ENCODE peak calls at places on chromosomes 6 and 20, in six cellular contexts. I is IMR-90, O is HCT116, C is K562, R is H1, U is GM12878. L is an unnamed sample.

GRCh38 chr6:140736227-140736626 is 1361.8 kb upstream of the CITED2 start:
- DNase-seq in I (no peak), O (no peak), C (no peak), R (no peak), U (no peak), L (no peak)

GRCh38 chr6:147372806-147373205 is 135.7 kb upstream of the SAMD5 start:
- DNase-seq in I (no peak), O (no peak), C (no peak), R (no peak), U (no peak), L (no peak)

GRCh38 chr20:41424546-41424945 is 57.9 kb upstream of the EMILIN3 start:
- DNase-seq in I (peak; percentile 13), O (no peak), C (no peak), R (no peak), U (no peak), L (no peak)

GRCh38 chr20:31542201-31542842 is 28.1 kb downstream of the HM13 start:
- DNase-seq in I (no peak), O (no peak), C (no peak), R (no peak), U (no peak), L (no peak)

GRCh38 chr6:10184408-10185187 is 230.3 kb downstream of the TFAP2A start:
- DNase-seq in I (no peak), O (no peak), C (no peak), R (no peak), U (no peak), L (no peak)

GRCh38 chr6:26065952-26066380 is 21.3 kb upstream of the HFE start:
- DNase-seq in I (peak; percentile 82), O (peak; percentile 79), C (peak; percentile 86), R (no peak), U (peak; percentile 73), L (peak; percentile 96)

GRCh38 chr6:88989215-88989614 is 25.8 kb upstream of the RNGTT start:
- DNase-seq in I (peak; percentile 6), O (peak; percentile 1), C (no peak), R (no peak), U (no peak), L (no peak)

GRCh38 chr6:44311304-44311703 is 1.8 kb downstream of the AARS2 start:
- DNase-seq in I (no peak), O (no peak), C (no peak), R (no peak), U (no peak), L (no peak)

GRCh38 chr20:52060794-52061714 is 130.5 kb downstream of the ZFP64 start:
- DNase-seq in I (no peak), O (peak; percentile 12), C (no peak), R (no peak), U (no peak), L (peak; percentile 71)

GRCh38 chr6:138654715-138655634 is 118.6 kb upstream of the CCDC28A start:
- DNase-seq in I (peak; percentile 15), O (peak; percentile 16), C (no peak), R (no peak), U (peak; percentile 50), L (no peak)

GRCh38 chr20:20932156-20932555 is 174.0 kb downstream of the LINC00237 start:
- DNase-seq in I (no peak), O (no peak), C (no peak), R (no peak), U (no peak), L (no peak)

GRCh38 chr6:36114798-36115408 is 15.4 kb upstream of the MAPK13 start:
- DNase-seq in I (no peak), O (no peak), C (no peak), R (no peak), U (peak; percentile 60), L (no peak)

GRCh38 chr6:3139090-3139903 is 18.0 kb downstream of the TUBB2A start:
- DNase-seq in I (peak; percentile 91), O (no peak), C (no peak), R (no peak), U (no peak), L (peak; percentile 98)

GRCh38 chr6:4775591-4776492 is at the start of gene CDYL:
- DNase-seq in I (peak; percentile 85), O (peak; percentile 72), C (peak; percentile 96), R (peak; percentile 47), U (no peak), L (peak; percentile 78)

GRCh38 chr20:33649201-33649631 is 12.9 kb upstream of the C20orf144 start:
- DNase-seq in I (no peak), O (no peak), C (no peak), R (no peak), U (no peak), L (no peak)

DNA sequence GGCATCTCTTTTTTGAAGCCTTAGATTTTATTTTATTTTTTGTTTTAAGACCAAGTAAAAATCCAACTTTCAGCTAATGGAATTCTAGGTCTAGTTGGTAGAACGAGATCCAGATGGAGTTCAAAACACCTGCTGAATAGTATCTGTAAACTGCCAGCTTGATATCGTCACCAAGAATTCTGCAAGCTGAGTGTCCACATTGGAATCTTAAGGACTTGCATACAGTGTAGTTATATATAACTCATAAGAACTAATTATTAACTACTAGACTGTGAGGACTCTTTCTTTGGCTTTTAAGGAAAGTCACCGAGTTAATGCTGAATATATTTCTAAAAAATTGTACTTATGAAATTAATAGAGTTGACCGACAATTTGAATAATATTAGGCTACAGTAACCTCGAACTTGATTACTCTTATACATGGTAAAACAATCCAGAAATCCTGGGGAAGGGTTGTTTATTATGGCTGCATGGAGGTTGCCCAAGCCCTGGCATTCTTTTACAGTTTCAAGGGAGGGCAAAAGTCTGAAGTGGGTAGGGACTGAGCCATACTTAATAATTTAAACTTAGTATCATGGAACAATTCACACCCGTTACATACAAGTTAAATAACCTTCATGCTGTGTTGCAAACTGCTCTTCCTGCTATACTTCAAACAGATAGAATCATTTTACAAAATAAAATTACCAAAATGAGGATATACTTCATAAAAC is 553.9 kb downstream of the PTPRT start:
- DNase-seq in I (no peak), O (no peak), C (no peak), R (no peak), U (no peak), L (no peak)
- TF ChIP-seq CEBPB in I (no peak), O (no peak), C (no peak), R (no peak), U (no peak), L (no peak)

GRCh38 chr6:155985660-155986138 is 530.1 kb upstream of the NOX3 start:
- DNase-seq in I (no peak), O (no peak), C (no peak), R (no peak), U (no peak), L (no peak)

GRCh38 chr6:155980014-155980413 is 524.4 kb upstream of the NOX3 start:
- DNase-seq in I (no peak), O (no peak), C (no peak), R (no peak), U (no peak), L (no peak)

GRCh38 chr6:155974967-155975366 is 519.3 kb upstream of the NOX3 start:
- DNase-seq in I (no peak), O (no peak), C (no peak), R (no peak), U (no peak), L (no peak)

GRCh38 chr6:155980680-155981079 is 525.0 kb upstream of the NOX3 start:
- DNase-seq in I (no peak), O (no peak), C (no peak), R (no peak), U (no peak), L (no peak)
- H3K27me3 ChIP-seq in I (no peaks in the 10 kb centered on the region), O (no peaks in the 10 kb centered on the region), C (no peaks in the 10 kb centered on the region), R (no peaks in the 10 kb centered on the region), U (no peaks in the 10 kb centered on the region), L (no peaks in the 10 kb centered on the region)

GRCh38 chr20:24673678-24674570 is 204.5 kb downstream of the SYNDIG1 start:
- DNase-seq in I (peak; percentile 75), O (no peak), C (no peak), R (no peak), U (no peak), L (no peak)
- TF ChIP-seq CEBPB in I (peak; percentile 55), O (no peak), C (no peak), R (no peak), U (no peak), L (no peak)

DNA sequence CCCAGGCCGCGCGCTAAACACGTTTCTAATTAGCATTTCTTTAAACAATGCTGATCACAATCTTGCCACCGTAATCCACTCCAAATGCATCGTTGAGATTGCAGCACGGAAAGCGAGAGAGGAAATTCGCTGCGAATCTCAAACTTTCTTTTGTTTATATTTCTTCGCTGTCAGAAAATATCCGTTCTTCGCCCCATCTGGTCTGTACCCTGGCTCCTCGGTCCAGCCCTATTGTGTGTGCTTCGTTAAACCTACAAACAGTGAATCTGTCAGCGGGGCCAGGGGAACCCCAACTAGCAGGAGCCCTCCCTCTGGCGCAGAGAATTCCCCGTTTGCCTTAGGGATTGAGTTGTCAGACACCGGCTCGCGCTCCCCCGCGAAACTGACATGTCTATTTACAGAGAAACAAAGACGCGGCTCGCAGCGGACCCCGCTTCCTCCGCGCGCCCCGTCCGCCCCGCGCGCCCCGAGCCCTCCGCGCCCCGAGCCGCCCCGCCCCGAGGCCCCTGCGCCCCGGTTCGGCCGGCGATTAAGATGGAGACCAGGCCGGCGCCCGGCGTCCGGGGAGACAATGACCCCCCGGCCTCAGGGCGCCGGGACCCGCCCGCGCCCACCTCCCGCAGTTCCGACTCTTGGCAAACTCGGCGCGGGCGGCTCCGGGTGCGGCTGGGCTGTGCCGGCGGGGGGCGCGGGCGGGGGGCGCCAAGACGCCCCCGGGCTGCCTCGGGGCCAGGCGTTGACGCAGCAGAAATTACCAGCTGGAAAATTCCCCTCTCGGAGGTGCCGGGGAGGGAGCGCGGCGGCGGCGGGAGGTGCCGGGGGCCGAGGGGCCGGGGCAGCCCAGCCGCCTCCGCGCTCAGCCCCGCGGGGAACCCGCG is 882 bp downstream of the ZBTB46 start:
- DNase-seq in I (peak; percentile 36), O (no peak), C (no peak), R (no peak), U (no peak), L (no peak)
- H3K27me3 ChIP-seq in I (no peaks in the 10 kb centered on the region), O (no peaks in the 10 kb centered on the region), C (peaks cover 28% of the 10 kb centered on the region), R (peaks cover 33% of the 10 kb centered on the region), U (peaks cover 11% of the 10 kb centered on the region), L (peaks cover 16% of the 10 kb centered on the region)

GRCh38 chr6:29887330-29887818 is 55.0 kb upstream of the HLA-A start:
- DNase-seq in I (peak; percentile 11), O (peak; percentile 8), C (no peak), R (no peak), U (no peak), L (no peak)
- TF ChIP-seq CEBPB in I (no peak), O (no peak), C (no peak), R (no peak), U (no peak), L (no peak)

DNA sequence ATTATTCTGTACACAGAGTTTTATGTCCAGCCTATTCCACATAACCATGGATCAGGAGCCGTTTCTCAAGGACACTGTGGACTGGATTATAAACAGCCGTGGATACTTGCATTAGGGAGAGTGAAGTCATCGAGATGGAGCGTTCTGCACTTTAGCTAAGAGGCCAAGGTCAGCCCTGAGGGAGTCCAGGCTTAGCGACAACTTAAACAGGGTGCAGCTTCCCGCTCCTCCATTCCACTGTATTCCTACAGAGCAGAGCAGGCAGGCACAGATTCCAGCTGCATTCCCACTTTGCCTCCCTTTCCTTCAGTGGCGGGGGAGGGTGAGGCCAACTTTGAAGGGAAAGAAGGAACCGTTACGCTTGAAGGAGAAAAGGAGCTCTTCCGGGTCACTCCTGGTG is 59.5 kb downstream of the RAMACL start:
- DNase-seq in I (no peak), O (no peak), C (no peak), R (no peak), U (no peak), L (no peak)
- H3K27me3 ChIP-seq in I (no peaks in the 10 kb centered on the region), O (no peaks in the 10 kb centered on the region), C (peaks cover 57% of the 10 kb centered on the region), R (no peaks in the 10 kb centered on the region), U (no peaks in the 10 kb centered on the region), L (peaks cover 10% of the 10 kb centered on the region)

GRCh38 chr20:2314759-2315439 is 19.1 kb downstream of the TGM3 start:
- DNase-seq in I (peak; percentile 28), O (peak; percentile 65), C (peak; percentile 91), R (no peak), U (no peak), L (no peak)
- TF ChIP-seq CEBPB in I (no peak), O (no peak), C (peak; percentile 23), R (no peak), U (no peak), L (no peak)